ENCODE peak calls at places on chromosomes 5 and 9, in five cellular contexts. P, L, H, J and Z are unnamed samples. For H3K4me1, the result is how much of the 10 kb centered on the place peaks cover.

GRCh38 chr5:151115272-151115905 is 34.6 kb upstream of the TNIP1 start:
- DNase-seq in P (peak), L (peak), H (peak), J (peak), Z (peak)

GRCh38 chr5:134451618-134452505 is 40.2 kb upstream of the CDKN2AIPNL start:
- DNase-seq in P (no peak), L (peak), H (no peak), J (peak), Z (peak)

GRCh38 chr9:28121353-28121752 is 548.1 kb upstream of the C9orf72 start:
- DNase-seq in P (no peak), L (no peak), H (peak), J (no peak), Z (no peak)

GRCh38 chr9:135990468-135991429 is 29.6 kb upstream of the UBAC1 start:
- DNase-seq in P (peak), L (no peak), H (peak), J (no peak), Z (no peak)

GRCh38 chr5:111703662-111704061 is 53.3 kb downstream of the NREP start:
- DNase-seq in P (peak), L (no peak), H (no peak), J (no peak), Z (no peak)

GRCh38 chr9:130213898-130214761 is 41.9 kb downstream of the NCS1 start:
- DNase-seq in P (no peak), L (no peak), H (peak), J (no peak), Z (no peak)

GRCh38 chr5:38543074-38543473 is 13.4 kb downstream of the LIFR start:
- DNase-seq in P (no peak), L (no peak), H (no peak), J (no peak), Z (no peak)

GRCh38 chr5:56200856-56201638 is 32.1 kb downstream of the ANKRD55 start:
- DNase-seq in P (peak), L (peak), H (peak), J (peak), Z (no peak)

GRCh38 chr5:93821892-93822291 is 80.5 kb upstream of the POU5F2 start:
- DNase-seq in P (no peak), L (no peak), H (peak), J (no peak), Z (no peak)

GRCh38 chr9:111037744-111038335 is 430 bp downstream of the LPAR1 start:
- DNase-seq in P (peak), L (peak), H (peak), J (no peak), Z (peak)

GRCh38 chr9:113233146-113233545 is 11.8 kb downstream of the SLC31A1 start:
- DNase-seq in P (no peak), L (no peak), H (no peak), J (no peak), Z (no peak)

GRCh38 chr5:65954200-65954599 is 27.8 kb downstream of the ERBIN start:
- DNase-seq in P (no peak), L (no peak), H (no peak), J (no peak), Z (no peak)

GRCh38 chr9:137680445-137681358 is 61.9 kb downstream of the EHMT1 start:
- DNase-seq in P (no peak), L (no peak), H (no peak), J (no peak), Z (peak)

GRCh38 chr5:156406023-156406422 is 79.1 kb downstream of the SGCD start:
- DNase-seq in P (no peak), L (no peak), H (no peak), J (no peak), Z (no peak)

GRCh38 chr9:95574176-95574575 is 57.4 kb upstream of the PTCH1 start:
- DNase-seq in P (no peak), L (no peak), H (no peak), J (no peak), Z (no peak)

GRCh38 chr9:130159057-130159456 is 13.1 kb upstream of the NCS1 start:
- DNase-seq in P (no peak), L (no peak), H (no peak), J (no peak), Z (no peak)

GRCh38 chr9:134383148-134383547 is 56.9 kb downstream of the RXRA start:
- DNase-seq in P (no peak), L (no peak), H (no peak), J (no peak), Z (no peak)

GRCh38 chr5:118857700-118858099 is 130.6 kb downstream of the DTWD2 start:
- DNase-seq in P (no peak), L (no peak), H (no peak), J (no peak), Z (no peak)

GRCh38 chr9:131405429-131405828 is 11.5 kb downstream of the PRRC2B start:
- DNase-seq in P (no peak), L (no peak), H (peak), J (peak), Z (no peak)

GRCh38 chr9:116198344-116198743 is 44.8 kb downstream of the PAPPA start:
- DNase-seq in P (peak), L (no peak), H (no peak), J (no peak), Z (no peak)

GRCh38 chr9:12916037-12916436 is 141.2 kb downstream of the LURAP1L start:
- DNase-seq in P (no peak), L (no peak), H (peak), J (no peak), Z (no peak)

GRCh38 chr9:85942913-85943729 is 2.2 kb downstream of the NAA35 start:
- DNase-seq in P (no peak), L (no peak), H (no peak), J (no peak), Z (no peak)

GRCh38 chr9:135046156-135047025 is 41.1 kb upstream of the OLFM1 start:
- DNase-seq in P (no peak), L (peak), H (no peak), J (no peak), Z (peak)

GRCh38 chr5:22560115-22560514 is 293.0 kb downstream of the CDH12 start:
- DNase-seq in P (no peak), L (no peak), H (no peak), J (no peak), Z (no peak)

GRCh38 chr5:87936667-87937066 is 332.0 kb downstream of the TMEM161B start:
- DNase-seq in P (no peak), L (no peak), H (no peak), J (no peak), Z (no peak)

GRCh38 chr9:120715331-120715924 is 1.2 kb upstream of the MEGF9 start:
- DNase-seq in P (no peak), L (no peak), H (peak), J (peak), Z (peak)

GRCh38 chr5:100902406-100903035 is 561 bp downstream of the ST8SIA4 start:
- DNase-seq in P (peak), L (no peak), H (peak), J (no peak), Z (no peak)

GRCh38 chr9:98790601-98791146 is 5.7 kb downstream of the ANKS6 start:
- DNase-seq in P (no peak), L (no peak), H (no peak), J (no peak), Z (no peak)

GRCh38 chr9:89623925-89624420 is 19.2 kb downstream of the GADD45G start:
- DNase-seq in P (no peak), L (no peak), H (no peak), J (peak), Z (no peak)

GRCh38 chr9:89619739-89620138 is 14.9 kb downstream of the GADD45G start:
- DNase-seq in P (no peak), L (no peak), H (no peak), J (peak), Z (no peak)

GRCh38 chr9:89621031-89621430 is 16.2 kb downstream of the GADD45G start:
- DNase-seq in P (no peak), L (no peak), H (no peak), J (no peak), Z (no peak)

GRCh38 chr9:89622933-89623861 is 18.4 kb downstream of the GADD45G start:
- DNase-seq in P (no peak), L (no peak), H (peak), J (peak), Z (no peak)

DNA sequence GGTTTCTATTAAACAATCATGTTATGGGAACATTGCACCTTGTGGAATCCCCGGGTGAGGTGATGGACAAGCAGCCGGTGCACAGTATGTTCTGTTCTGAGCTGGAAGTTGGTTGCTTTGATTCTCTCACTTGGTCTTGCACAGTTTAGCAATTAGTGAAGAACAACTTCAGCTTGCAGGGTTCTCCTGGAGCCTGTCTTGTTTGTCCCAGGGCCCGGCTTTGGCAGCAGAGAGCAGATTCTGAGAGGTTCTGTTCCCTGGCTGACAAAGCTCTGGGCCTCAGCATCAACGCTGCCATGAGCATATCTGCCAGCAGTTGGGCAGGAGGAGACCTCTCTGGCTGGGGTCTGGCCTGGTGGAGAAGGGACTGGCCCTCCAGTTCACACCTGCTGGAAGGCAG is 16.9 kb downstream of the GADD45G start:
- DNase-seq in P (no peak), L (no peak), H (no peak), J (peak), Z (no peak)
- H3K27ac ChIP-seq in P (no peak), L (no peak), H (no peak), J (peak), Z (no peak)

DNA sequence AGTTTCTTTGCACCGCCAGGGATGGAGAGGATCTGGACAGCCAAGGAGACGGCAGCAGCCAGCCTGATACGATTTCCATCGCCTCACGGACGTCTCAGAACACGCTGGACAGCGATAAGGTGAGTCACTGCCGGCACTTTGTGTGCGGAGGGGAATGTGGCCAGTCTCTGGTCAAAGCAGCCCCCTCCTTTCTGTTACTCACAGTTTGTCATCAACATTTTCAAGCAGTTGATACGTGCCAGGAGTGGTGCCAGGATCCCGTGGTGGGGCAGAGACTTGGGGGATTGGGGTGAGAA is 175.1 kb upstream of the OTULINL start:
- DNase-seq in P (no peak), L (no peak), H (no peak), J (no peak), Z (no peak)
- H3K4me1 ChIP-seq in P (under half), L (under half), H (under half), J (under half), Z (under half)

DNA sequence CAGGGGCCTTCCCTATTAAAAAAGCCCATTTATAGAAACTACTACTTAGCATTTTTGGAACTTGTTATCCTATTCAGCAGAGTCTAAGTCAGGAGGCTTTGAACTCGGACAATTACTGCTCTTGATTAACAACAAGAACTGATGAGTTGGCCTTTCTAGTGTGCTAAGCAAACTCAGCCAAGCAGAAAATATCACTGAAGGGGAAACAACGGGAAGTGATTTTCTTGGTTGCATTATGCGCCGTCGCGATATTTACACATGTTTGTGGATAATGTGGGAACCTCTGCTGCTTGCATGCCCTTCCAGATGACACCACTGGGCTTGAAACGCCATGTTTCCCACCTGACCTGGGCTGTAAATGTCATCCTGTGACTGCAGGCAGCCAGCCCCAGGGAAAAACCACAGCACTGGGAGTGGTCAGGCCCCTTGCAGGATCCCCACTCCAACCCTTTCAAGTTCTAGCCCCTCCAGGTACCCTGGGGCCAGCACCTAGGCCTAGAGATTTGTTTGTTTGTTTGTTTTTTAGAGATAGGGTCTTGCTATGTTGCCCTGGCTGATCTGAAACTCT is 205.4 kb downstream of the PAX5 start:
- DNase-seq in P (no peak), L (peak), H (no peak), J (no peak), Z (no peak)
- H3K4me3 ChIP-seq in P (no peak), L (no peak), H (no peak), J (no peak), Z (no peak)

GRCh38 chr9:37187269-37187668 is 66.9 kb downstream of the ZCCHC7 start:
- DNase-seq in P (peak), L (no peak), H (no peak), J (no peak), Z (no peak)
- H3K27ac ChIP-seq in P (peak), L (no peak), H (no peak), J (no peak), Z (no peak)